ENCODE peak calls at places on chromosomes 4 and X, in seven cellular contexts. K is ovary, W is heart left ventricle, T is GM12892, V is tibial nerve, L is HepG2, D is A549. I is an unnamed sample.

GRCh38 chrX:103629295-103630170 is 758 bp downstream of the TCEAL1 start:
- DNase-seq in K (peak), W (peak), T (no peak), V (peak), L (peak), D (peak), I (peak)

GRCh38 chr4:138111462-138112000 is 130.6 kb downstream of the SLC7A11 start:
- DNase-seq in K (no peak), W (no peak), T (no peak), V (no peak), L (peak), D (no peak), I (no peak)

GRCh38 chrX:45150821-45151220 is 49.9 kb downstream of the DIPK2B start:
- DNase-seq in K (no peak), W (no peak), T (no peak), V (no peak), L (no peak), D (no peak), I (no peak)

GRCh38 chr4:41722171-41722570 is 26.4 kb downstream of the PHOX2B start:
- DNase-seq in K (no peak), W (no peak), T (no peak), V (no peak), L (no peak), D (no peak), I (no peak)

GRCh38 chrX:11159149-11159548 is 48.0 kb downstream of the HCCS start:
- DNase-seq in K (no peak), W (no peak), T (no peak), V (no peak), L (no peak), D (no peak), I (peak)

GRCh38 chrX:31580726-31581125 is 508.9 kb upstream of the FTHL17 start:
- DNase-seq in K (no peak), W (no peak), T (no peak), V (no peak), L (no peak), D (no peak), I (no peak)

GRCh38 chr4:163702736-163703135 is 208.2 kb downstream of the TMA16 start:
- DNase-seq in K (no peak), W (no peak), T (no peak), V (no peak), L (no peak), D (no peak), I (no peak)

GRCh38 chr4:85669992-85670548 is 195.1 kb downstream of the ARHGAP24 start:
- DNase-seq in K (no peak), W (no peak), T (no peak), V (no peak), L (no peak), D (no peak), I (no peak)

GRCh38 chr4:185754961-185755360 is 57.0 kb downstream of the SORBS2 start:
- DNase-seq in K (no peak), W (no peak), T (no peak), V (no peak), L (no peak), D (no peak), I (no peak)

GRCh38 chr4:123401466-123402175 is 5.0 kb downstream of the SPRY1 start:
- DNase-seq in K (no peak), W (no peak), T (no peak), V (no peak), L (no peak), D (no peak), I (no peak)

GRCh38 chr4:105838082-105838481 is 57.2 kb upstream of the NPNT start:
- DNase-seq in K (no peak), W (no peak), T (no peak), V (no peak), L (peak), D (no peak), I (no peak)

GRCh38 chrX:11137543-11138139 is 26.5 kb downstream of the HCCS start:
- DNase-seq in K (no peak), W (no peak), T (no peak), V (peak), L (peak), D (peak), I (peak)

GRCh38 chr4:69910016-69910782 is 20.7 kb upstream of the CSN1S1 start:
- DNase-seq in K (no peak), W (no peak), T (no peak), V (no peak), L (no peak), D (no peak), I (no peak)

GRCh38 chr4:123438031-123438430 is 41.4 kb downstream of the SPRY1 start:
- DNase-seq in K (no peak), W (no peak), T (no peak), V (no peak), L (no peak), D (no peak), I (no peak)

GRCh38 chr4:85776579-85776978 is 301.6 kb downstream of the ARHGAP24 start:
- DNase-seq in K (no peak), W (no peak), T (no peak), V (no peak), L (no peak), D (no peak), I (no peak)

GRCh38 chr4:128751354-128751753 is 58.1 kb upstream of the JADE1 start:
- DNase-seq in K (no peak), W (no peak), T (no peak), V (no peak), L (no peak), D (no peak), I (peak)

GRCh38 chr4:88244821-88245579 is 39.4 kb downstream of the PPM1K start:
- DNase-seq in K (no peak), W (no peak), T (peak), V (no peak), L (no peak), D (no peak), I (no peak)

GRCh38 chr4:93646225-93646930 is 182.2 kb upstream of the ATOH1 start:
- DNase-seq in K (no peak), W (no peak), T (no peak), V (no peak), L (no peak), D (peak), I (no peak)

GRCh38 chr4:64166365-64166764 is 242.9 kb downstream of the TECRL start:
- DNase-seq in K (no peak), W (no peak), T (no peak), V (no peak), L (no peak), D (no peak), I (no peak)

GRCh38 chrX:148507413-148507812 is 7.0 kb downstream of the AFF2 start:
- DNase-seq in K (no peak), W (no peak), T (no peak), V (no peak), L (no peak), D (no peak), I (no peak)

DNA sequence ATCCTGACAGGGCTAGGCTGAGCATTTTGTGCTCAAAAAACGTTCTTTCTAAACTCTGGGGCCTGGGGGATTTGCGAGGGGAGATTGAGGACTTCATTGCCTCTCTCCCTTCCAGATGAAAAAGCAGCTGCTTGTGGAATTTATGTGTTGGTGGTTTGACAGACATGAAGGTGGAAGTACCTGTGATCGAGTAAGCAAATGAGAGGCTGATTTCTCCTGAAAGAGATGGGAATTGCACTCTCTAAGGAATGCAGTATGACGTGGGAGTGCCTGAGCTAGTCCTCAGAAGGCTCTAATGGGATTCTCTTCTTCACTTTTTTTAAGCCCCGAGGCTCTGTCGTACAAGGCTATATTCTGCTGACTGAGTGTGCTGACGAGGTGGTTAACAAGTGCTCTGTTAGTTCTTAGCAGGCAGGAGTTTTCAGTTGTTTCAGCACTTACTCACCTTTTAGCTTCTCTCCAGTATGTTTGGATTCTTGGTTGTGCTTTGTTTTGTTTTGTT is 426.8 kb upstream of the CNKSR2 start:
- DNase-seq in K (no peak), W (no peak), T (no peak), V (no peak), L (no peak), D (no peak), I (no peak)
- TF ChIP-seq POLR2A in K (no peak), W (no peak), T (no peak), V (no peak), L (no peak), D (no peak), I (no peak)

GRCh38 chr4:89277412-89277811 is 30.2 kb downstream of the GPRIN3 start:
- DNase-seq in K (no peak), W (no peak), T (no peak), V (no peak), L (no peak), D (peak), I (no peak)

GRCh38 chr4:89276296-89276695 is 31.3 kb downstream of the GPRIN3 start:
- DNase-seq in K (no peak), W (no peak), T (no peak), V (no peak), L (no peak), D (no peak), I (no peak)

GRCh38 chr4:89279385-89279784 is 28.2 kb downstream of the GPRIN3 start:
- DNase-seq in K (no peak), W (no peak), T (no peak), V (no peak), L (no peak), D (no peak), I (no peak)

GRCh38 chr4:89273741-89274141 is 33.9 kb downstream of the GPRIN3 start:
- DNase-seq in K (no peak), W (no peak), T (no peak), V (no peak), L (no peak), D (peak), I (no peak)

DNA sequence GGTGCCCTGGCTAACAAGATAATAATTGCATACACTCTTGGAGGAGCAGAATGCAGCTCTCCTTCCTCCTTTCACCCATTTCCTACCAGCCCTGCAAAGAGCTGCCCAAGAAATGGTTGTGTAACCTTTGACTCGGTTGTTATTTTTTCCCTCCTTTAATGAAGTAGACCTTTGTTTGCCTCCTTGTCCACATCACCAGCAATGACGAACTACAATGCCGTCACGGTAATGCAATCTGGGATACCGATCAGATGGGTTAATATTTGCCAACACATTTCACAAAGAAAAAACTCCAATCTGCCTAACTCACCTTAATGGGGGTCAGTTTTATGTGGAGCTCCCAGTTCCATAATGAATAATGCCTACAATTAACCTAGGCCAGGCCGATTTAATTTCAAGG is 32.0 kb downstream of the GPRIN3 start:
- DNase-seq in K (no peak), W (no peak), T (no peak), V (no peak), L (no peak), D (peak), I (no peak)
- TF ChIP-seq POLR2A in K (no peak), W (no peak), T (no peak), V (no peak), L (no peak), D (no peak), I (no peak)

GRCh38 chrX:150508461-150509367 is 59.7 kb upstream of the MTM1 start:
- DNase-seq in K (peak), W (peak), T (no peak), V (peak), L (no peak), D (no peak), I (no peak)
- TF ChIP-seq POLR2A in K (no peak), W (no peak), T (no peak), V (no peak), L (no peak), D (no peak), I (no peak)

DNA sequence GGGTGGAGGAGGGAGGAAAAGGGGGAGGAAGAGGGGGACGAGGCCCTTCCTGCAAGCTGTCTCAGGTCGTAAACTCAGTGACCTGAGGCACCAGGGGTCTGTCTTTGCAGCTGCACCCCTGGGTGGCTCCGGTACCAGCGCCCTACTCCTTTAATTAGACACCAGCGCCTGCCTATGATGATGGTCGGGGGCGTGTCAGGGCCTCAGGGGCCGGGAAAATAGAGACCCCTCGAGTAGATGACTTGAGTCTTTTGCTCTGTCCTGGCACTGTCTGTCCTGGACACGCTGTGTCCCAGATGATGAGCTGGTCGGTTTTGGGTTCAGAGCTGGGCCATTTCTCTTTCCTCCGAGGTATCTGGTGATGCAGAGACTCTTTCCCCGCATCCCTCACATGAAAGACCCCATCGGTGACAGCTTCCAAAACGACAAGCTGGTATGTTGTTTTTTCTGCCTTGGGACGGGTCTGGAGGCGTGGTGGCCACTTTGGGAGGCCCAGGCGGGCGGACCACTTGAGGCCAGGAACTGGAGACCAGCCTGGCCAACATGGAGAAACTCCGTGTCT is 11.2 kb downstream of the SLC25A6 start:
- DNase-seq in K (no peak), W (no peak), T (no peak), V (no peak), L (no peak), D (no peak), I (no peak)
- TF ChIP-seq POLR2A in K (no peak), W (no peak), T (peak), V (no peak), L (no peak), D (no peak), I (no peak)

GRCh38 chr4:7186516-7187296 is 5.6 kb upstream of the SORCS2 start:
- DNase-seq in K (no peak), W (no peak), T (no peak), V (no peak), L (no peak), D (no peak), I (no peak)

GRCh38 chr4:7186081-7186480 is 6.3 kb upstream of the SORCS2 start:
- DNase-seq in K (no peak), W (no peak), T (no peak), V (no peak), L (peak), D (no peak), I (peak)

GRCh38 chr4:7187691-7188090 is 4.6 kb upstream of the SORCS2 start:
- DNase-seq in K (no peak), W (no peak), T (no peak), V (no peak), L (no peak), D (no peak), I (no peak)

GRCh38 chr4:7185487-7186030 is 6.8 kb upstream of the SORCS2 start:
- DNase-seq in K (no peak), W (no peak), T (no peak), V (no peak), L (no peak), D (no peak), I (no peak)

GRCh38 chr4:7187297-7187592 is 5.1 kb upstream of the SORCS2 start:
- DNase-seq in K (no peak), W (no peak), T (no peak), V (no peak), L (no peak), D (no peak), I (no peak)
- TF ChIP-seq POLR2A in K (no peak), W (no peak), T (no peak), V (no peak), L (no peak), D (no peak), I (no peak)

DNA sequence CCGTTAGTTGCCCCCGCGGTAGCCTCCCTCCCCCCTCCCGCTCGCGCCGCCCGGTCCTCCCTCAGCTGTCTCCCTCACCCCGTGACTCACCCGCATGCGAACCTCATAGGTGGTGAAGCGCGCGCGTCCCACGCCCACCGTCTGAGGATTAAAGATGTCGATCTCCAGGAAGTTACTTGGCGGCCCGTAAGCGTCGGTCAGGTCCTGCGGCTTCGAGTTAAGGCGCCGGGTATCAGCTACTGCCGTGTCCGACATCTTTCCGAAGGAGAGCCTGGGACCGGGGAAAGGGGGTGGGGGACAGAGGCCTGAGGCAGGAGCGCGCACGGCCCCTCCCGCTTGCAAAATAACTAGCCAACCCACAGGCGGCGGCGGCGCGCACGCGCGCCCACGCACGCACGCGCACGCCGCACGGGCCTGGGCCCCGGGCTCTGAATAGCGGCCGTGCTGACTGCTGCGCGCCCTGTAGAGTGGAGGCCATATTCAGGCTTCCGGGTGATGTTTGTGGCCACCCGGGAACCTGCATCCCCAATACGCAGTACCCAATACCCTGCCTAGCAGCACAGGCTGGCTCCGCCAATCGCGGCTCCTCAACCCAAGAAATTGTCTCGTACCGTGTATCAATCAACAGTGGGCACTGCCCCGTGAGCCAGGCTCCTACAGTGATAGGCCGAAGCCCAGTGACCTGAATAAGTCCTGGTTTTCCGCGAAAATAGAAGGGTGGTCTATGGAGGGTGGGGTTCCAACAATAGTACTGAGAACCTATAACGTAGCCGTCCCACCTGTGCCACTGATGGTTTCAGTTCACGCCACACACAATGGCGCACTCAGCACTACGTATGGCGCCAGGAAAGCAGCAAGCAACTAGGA is at the start of gene SNX12:
- DNase-seq in K (peak), W (peak), T (peak), V (peak), L (peak), D (peak), I (peak)
- TF ChIP-seq POLR2A in K (peak), W (no peak), T (peak), V (peak), L (peak), D (peak), I (peak)

GRCh38 chr4:3075652-3075981 is 1.1 kb downstream of the HTT start:
- DNase-seq in K (no peak), W (no peak), T (no peak), V (no peak), L (no peak), D (no peak), I (no peak)

GRCh38 chr4:3074078-3074845 is at the start of the genes HTT and HTT-AS:
- DNase-seq in K (peak), W (peak), T (peak), V (peak), L (peak), D (peak), I (peak)

GRCh38 chr4:3071811-3072210 is 2.5 kb downstream of the HTT-AS start:
- DNase-seq in K (no peak), W (no peak), T (no peak), V (no peak), L (no peak), D (no peak), I (no peak)

GRCh38 chr4:3074846-3075651 is 568 bp downstream of the HTT start:
- DNase-seq in K (peak), W (peak), T (no peak), V (no peak), L (peak), D (peak), I (peak)

DNA sequence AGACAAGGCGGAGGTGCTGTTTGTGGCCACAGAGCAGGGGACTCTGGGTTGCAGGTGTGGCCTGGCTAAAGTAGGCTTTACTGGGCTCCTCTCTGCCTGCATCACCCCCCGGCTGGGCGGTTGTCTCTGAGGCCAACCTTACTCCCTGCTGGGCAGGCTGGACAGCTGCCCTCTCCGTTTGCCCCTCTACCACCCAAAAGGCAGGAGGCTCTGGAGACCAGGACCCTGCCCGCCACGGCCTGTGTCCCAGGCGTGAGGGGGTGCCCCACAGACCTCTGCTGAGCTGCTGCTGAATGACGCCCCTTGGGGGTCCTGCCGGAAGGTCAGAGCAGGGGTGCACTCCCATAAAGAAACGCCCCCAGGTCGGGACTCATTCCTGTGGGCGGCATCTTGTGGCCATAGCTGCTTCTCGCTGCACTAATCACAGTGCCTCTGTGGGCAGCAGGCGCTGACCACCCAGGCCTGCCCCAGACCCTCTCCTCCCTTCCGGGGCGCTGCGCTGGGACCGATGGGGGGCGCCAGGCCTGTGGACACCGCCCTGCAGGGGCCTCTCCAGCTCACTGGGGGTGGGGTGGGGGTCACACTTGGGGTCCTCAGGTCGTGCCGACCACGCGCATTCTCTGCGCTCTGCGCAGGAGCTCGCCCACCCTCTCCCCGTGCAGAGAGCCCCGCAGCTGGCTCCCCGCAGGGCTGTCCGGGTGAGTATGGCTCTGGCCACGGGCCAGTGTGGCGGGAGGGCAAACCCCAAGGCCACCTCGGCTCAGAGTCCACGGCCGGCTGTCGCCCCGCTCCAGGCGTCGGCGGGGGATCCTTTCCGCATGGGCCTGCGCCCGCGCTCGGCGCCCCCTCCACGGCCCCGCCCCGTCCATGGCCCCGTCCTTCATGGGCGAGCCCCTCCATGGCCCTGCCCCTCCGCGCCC is 920 bp downstream of the HTT-AS start:
- DNase-seq in K (peak), W (no peak), T (no peak), V (no peak), L (peak), D (no peak), I (no peak)
- TF ChIP-seq POLR2A in K (no peak), W (no peak), T (peak), V (no peak), L (no peak), D (peak), I (no peak)

GRCh38 chr4:37890501-37891220 is at the start of gene TBC1D1:
- DNase-seq in K (peak), W (peak), T (peak), V (peak), L (no peak), D (peak), I (no peak)
- TF ChIP-seq POLR2A in K (no peak), W (no peak), T (peak), V (no peak), L (no peak), D (no peak), I (no peak)